ENCODE peak calls at places on chromosomes 1 and 21, in five cellular contexts. One of them, this sample, is unnamed.

GRCh38 chr1:169090900-169091311 is 15.6 kb upstream of the ATP1B1 start:
- DNase-seq in A549: no peak
- DNase-seq in psoas muscle: no peak
- DNase-seq in HCT116: no peak
- DNase-seq in AG04450: no peak
- DNase-seq in this sample: no peak

GRCh38 chr1:174286042-174286441 is 126.7 kb downstream of the RABGAP1L start:
- DNase-seq in psoas muscle: no peak
- DNase-seq in HCT116: no peak
- DNase-seq in A549: no peak
- DNase-seq in AG04450: no peak
- DNase-seq in this sample: no peak

GRCh38 chr1:155125946-155126493 is 1.7 kb upstream of the EFNA1 start:
- DNase-seq in HCT116: no peak
- DNase-seq in AG04450: no peak
- DNase-seq in psoas muscle: peak
- DNase-seq in A549: no peak
- DNase-seq in this sample: no peak

GRCh38 chr1:29236993-29237905 is 927 bp downstream of the PTPRU start:
- DNase-seq in AG04450: no peak
- DNase-seq in HCT116: no peak
- DNase-seq in A549: no peak
- DNase-seq in psoas muscle: peak
- DNase-seq in this sample: no peak

GRCh38 chr1:22916469-22916817 is 56.2 kb downstream of the LACTBL1 start:
- DNase-seq in A549: no peak
- DNase-seq in AG04450: no peak
- DNase-seq in psoas muscle: peak
- DNase-seq in HCT116: no peak
- DNase-seq in this sample: no peak

GRCh38 chr1:29703596-29703995 is 467.3 kb downstream of the PTPRU start:
- DNase-seq in A549: peak
- DNase-seq in psoas muscle: peak
- DNase-seq in HCT116: no peak
- DNase-seq in AG04450: no peak
- DNase-seq in this sample: no peak

GRCh38 chr1:18996548-18997177 is 40.2 kb upstream of the IFFO2 start:
- DNase-seq in HCT116: no peak
- DNase-seq in psoas muscle: no peak
- DNase-seq in AG04450: no peak
- DNase-seq in A549: no peak
- DNase-seq in this sample: peak

GRCh38 chr1:167273027-167273800 is 52.5 kb downstream of the POU2F1 start:
- DNase-seq in A549: no peak
- DNase-seq in HCT116: no peak
- DNase-seq in psoas muscle: no peak
- DNase-seq in AG04450: no peak
- DNase-seq in this sample: no peak

GRCh38 chr1:48996311-48996710 is 219.6 kb upstream of the BEND5 start:
- DNase-seq in HCT116: no peak
- DNase-seq in A549: no peak
- DNase-seq in psoas muscle: no peak
- DNase-seq in AG04450: no peak
- DNase-seq in this sample: no peak

GRCh38 chr1:11766429-11766776 is 4.4 kb downstream of the C1orf167 start:
- DNase-seq in A549: no peak
- DNase-seq in AG04450: no peak
- DNase-seq in HCT116: no peak
- DNase-seq in psoas muscle: no peak
- DNase-seq in this sample: no peak

GRCh38 chr1:208203127-208203847 is 40.9 kb downstream of the PLXNA2 start:
- DNase-seq in HCT116: no peak
- DNase-seq in A549: peak
- DNase-seq in psoas muscle: no peak
- DNase-seq in AG04450: no peak
- DNase-seq in this sample: no peak

GRCh38 chr1:98988906-98989603 is 15.6 kb downstream of the PLPPR5 start:
- DNase-seq in A549: no peak
- DNase-seq in HCT116: no peak
- DNase-seq in psoas muscle: no peak
- DNase-seq in AG04450: no peak
- DNase-seq in this sample: no peak

GRCh38 chr1:31111290-31111951 is 45.9 kb upstream of the PUM1 start:
- DNase-seq in A549: no peak
- DNase-seq in psoas muscle: peak
- DNase-seq in HCT116: no peak
- DNase-seq in AG04450: no peak
- DNase-seq in this sample: no peak

GRCh38 chr1:53592521-53592982 is 133.4 kb downstream of the DMRTB1 start:
- DNase-seq in psoas muscle: no peak
- DNase-seq in AG04450: peak
- DNase-seq in HCT116: no peak
- DNase-seq in A549: no peak
- DNase-seq in this sample: no peak

GRCh38 chr1:215064327-215064726 is 18.2 kb upstream of the KCNK2 start:
- DNase-seq in HCT116: no peak
- DNase-seq in AG04450: no peak
- DNase-seq in A549: no peak
- DNase-seq in psoas muscle: no peak
- DNase-seq in this sample: no peak

GRCh38 chr1:47689894-47690293 is 252.1 kb downstream of the FOXD2 start:
- DNase-seq in A549: no peak
- DNase-seq in AG04450: no peak
- DNase-seq in psoas muscle: no peak
- DNase-seq in HCT116: no peak
- DNase-seq in this sample: no peak

GRCh38 chr21:46562964-46563607 is 41.8 kb downstream of the S100B start:
- DNase-seq in HCT116: no peak
- DNase-seq in psoas muscle: peak
- DNase-seq in AG04450: no peak
- DNase-seq in A549: no peak
- DNase-seq in this sample: no peak

GRCh38 chr1:168636642-168637111 is 60.3 kb downstream of the XCL1 start:
- DNase-seq in HCT116: no peak
- DNase-seq in AG04450: no peak
- DNase-seq in A549: no peak
- DNase-seq in psoas muscle: peak
- DNase-seq in this sample: no peak

GRCh38 chr1:103211073-103211472 is 102.8 kb upstream of the COL11A1 start:
- DNase-seq in HCT116: no peak
- DNase-seq in AG04450: no peak
- DNase-seq in psoas muscle: no peak
- DNase-seq in A549: no peak
- DNase-seq in this sample: no peak

GRCh38 chr21:27379381-27379780 is 412.5 kb upstream of the ADAMTS5 start:
- DNase-seq in AG04450: no peak
- DNase-seq in A549: no peak
- DNase-seq in psoas muscle: no peak
- DNase-seq in HCT116: no peak
- DNase-seq in this sample: no peak

GRCh38 chr1:43932786-43933385 is 715 bp upstream of the ARTN start:
- DNase-seq in A549: no peak
- DNase-seq in AG04450: no peak
- DNase-seq in psoas muscle: no peak
- DNase-seq in HCT116: no peak
- DNase-seq in this sample: no peak